ENCODE peak calls at places on chromosomes 7 and 10, in eight cellular contexts. P is neural progenitor cell; L is GM12878; V is PC-3; A is colonic mucosa; Q is CD8-positive, alpha-beta T cell; I is upper lobe of left lung; X is pancreas. F is an unnamed sample.

GRCh38 chr7:42035205-42035604 is 201.8 kb downstream of the GLI3 start:
- DNase-seq in P (no peak), L (no peak), V (no peak), A (no peak), Q (no peak), I (no peak), X (no peak), F (no peak)

GRCh38 chr10:130038019-130038555 is 72.5 kb downstream of the C10orf143 start:
- DNase-seq in P (no peak), L (no peak), V (no peak), A (no peak), Q (no peak), I (no peak), X (no peak), F (no peak)

GRCh38 chr10:20877554-20877953 is 19.6 kb downstream of the NEBL start:
- DNase-seq in P (no peak), L (no peak), V (no peak), A (no peak), Q (no peak), I (no peak), X (no peak), F (no peak)

GRCh38 chr10:77564781-77565589 is 72.6 kb downstream of the KCNMA1 start:
- DNase-seq in P (peak; percentile 80), L (no peak), V (peak; percentile 41), A (no peak), Q (no peak), I (no peak), X (no peak), F (no peak)

GRCh38 chr7:15143121-15143520 is 240.6 kb upstream of the DGKB start:
- DNase-seq in P (no peak), L (no peak), V (no peak), A (no peak), Q (no peak), I (no peak), X (no peak), F (no peak)

GRCh38 chr7:19016140-19016539 is 101.3 kb downstream of the TWIST1 start:
- DNase-seq in P (no peak), L (no peak), V (peak; percentile 4), A (no peak), Q (no peak), I (no peak), X (no peak), F (no peak)

GRCh38 chr10:48494073-48494472 is 110.8 kb downstream of the ARHGAP22 start:
- DNase-seq in P (no peak), L (no peak), V (peak; percentile 42), A (peak; percentile 6), Q (no peak), I (no peak), X (no peak), F (no peak)

GRCh38 chr7:154953006-154953684 is 49.8 kb downstream of the PAXIP1 start:
- DNase-seq in P (peak; percentile 82), L (no peak), V (peak; percentile 53), A (peak; percentile 65), Q (peak; percentile 43), I (no peak), X (no peak), F (no peak)

GRCh38 chr7:140230517-140230861 is 53.7 kb upstream of the KDM7A start:
- DNase-seq in P (peak; percentile 47), L (no peak), V (no peak), A (peak; percentile 80), Q (peak; percentile 51), I (peak; percentile 94), X (peak; percentile 26), F (peak; percentile 78)

GRCh38 chr10:128097783-128098182 is 28.4 kb downstream of the MKI67 start:
- DNase-seq in P (no peak), L (no peak), V (peak; percentile 10), A (no peak), Q (no peak), I (no peak), X (no peak), F (no peak)

GRCh38 chr7:104816537-104816936 is 197.5 kb upstream of the KMT2E start:
- DNase-seq in P (no peak), L (no peak), V (no peak), A (no peak), Q (no peak), I (no peak), X (no peak), F (no peak)

GRCh38 chr7:43655584-43655983 is 72.7 kb downstream of the STK17A start:
- DNase-seq in P (no peak), L (no peak), V (peak; percentile 36), A (no peak), Q (no peak), I (no peak), X (no peak), F (no peak)

GRCh38 chr10:86389441-86390193 is 23.0 kb upstream of the GRID1 start:
- DNase-seq in P (peak; percentile 90), L (no peak), V (no peak), A (peak; percentile 76), Q (no peak), I (peak; percentile 89), X (peak; percentile 63), F (peak; percentile 71)

GRCh38 chr7:82506702-82507101 is 63.1 kb upstream of the CACNA2D1 start:
- DNase-seq in P (no peak), L (no peak), V (no peak), A (no peak), Q (no peak), I (peak; percentile 61), X (no peak), F (no peak)

GRCh38 chr10:84194424-84195043 is at the start of gene CDHR1:
- DNase-seq in P (peak; percentile 90), L (no peak), V (no peak), A (peak; percentile 79), Q (peak; percentile 12), I (peak; percentile 89), X (no peak), F (peak; percentile 71)

GRCh38 chr10:133422821-133423771 is 1.3 kb downstream of the SPRN start:
- DNase-seq in P (peak; percentile 54), L (no peak), V (no peak), A (no peak), Q (no peak), I (peak; percentile 85), X (no peak), F (no peak)
- H3K4me3 ChIP-seq in P (peak overlapping the region; percentile 29), L (no peak overlapping the region), V (no peak overlapping the region), A (no peak overlapping the region), Q (no peak overlapping the region), I (no peak overlapping the region), X (no peak overlapping the region), F (no peak overlapping the region)

DNA sequence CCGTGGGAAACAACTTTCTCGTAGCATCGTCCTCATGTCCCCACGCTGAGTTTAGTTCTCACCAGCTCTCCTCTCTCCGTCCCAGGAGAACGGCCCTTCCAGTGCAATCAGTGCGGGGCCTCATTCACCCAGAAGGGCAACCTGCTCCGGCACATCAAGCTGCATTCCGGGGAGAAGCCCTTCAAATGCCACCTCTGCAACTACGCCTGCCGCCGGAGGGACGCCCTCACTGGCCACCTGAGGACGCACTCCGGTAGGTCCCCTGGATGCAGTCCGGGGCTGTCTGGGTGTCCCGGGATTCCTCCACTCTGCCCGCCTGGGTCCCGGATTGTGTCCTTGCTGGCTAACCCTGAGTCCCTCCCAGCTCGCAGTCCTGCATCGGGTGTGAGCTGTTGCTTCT is 67.7 kb downstream of the FIGNL1 start:
- DNase-seq in P (no peak), L (no peak), V (no peak), A (no peak), Q (no peak), I (peak; percentile 62), X (no peak), F (no peak)
- H3K27me3 ChIP-seq in P (no peaks in the 10 kb centered on the region), L (no peaks in the 10 kb centered on the region), V (peaks cover 86% of the 10 kb centered on the region), A (no peaks in the 10 kb centered on the region), Q (no peaks in the 10 kb centered on the region), I (no peaks in the 10 kb centered on the region), X (no peaks in the 10 kb centered on the region), F (no peaks in the 10 kb centered on the region)

DNA sequence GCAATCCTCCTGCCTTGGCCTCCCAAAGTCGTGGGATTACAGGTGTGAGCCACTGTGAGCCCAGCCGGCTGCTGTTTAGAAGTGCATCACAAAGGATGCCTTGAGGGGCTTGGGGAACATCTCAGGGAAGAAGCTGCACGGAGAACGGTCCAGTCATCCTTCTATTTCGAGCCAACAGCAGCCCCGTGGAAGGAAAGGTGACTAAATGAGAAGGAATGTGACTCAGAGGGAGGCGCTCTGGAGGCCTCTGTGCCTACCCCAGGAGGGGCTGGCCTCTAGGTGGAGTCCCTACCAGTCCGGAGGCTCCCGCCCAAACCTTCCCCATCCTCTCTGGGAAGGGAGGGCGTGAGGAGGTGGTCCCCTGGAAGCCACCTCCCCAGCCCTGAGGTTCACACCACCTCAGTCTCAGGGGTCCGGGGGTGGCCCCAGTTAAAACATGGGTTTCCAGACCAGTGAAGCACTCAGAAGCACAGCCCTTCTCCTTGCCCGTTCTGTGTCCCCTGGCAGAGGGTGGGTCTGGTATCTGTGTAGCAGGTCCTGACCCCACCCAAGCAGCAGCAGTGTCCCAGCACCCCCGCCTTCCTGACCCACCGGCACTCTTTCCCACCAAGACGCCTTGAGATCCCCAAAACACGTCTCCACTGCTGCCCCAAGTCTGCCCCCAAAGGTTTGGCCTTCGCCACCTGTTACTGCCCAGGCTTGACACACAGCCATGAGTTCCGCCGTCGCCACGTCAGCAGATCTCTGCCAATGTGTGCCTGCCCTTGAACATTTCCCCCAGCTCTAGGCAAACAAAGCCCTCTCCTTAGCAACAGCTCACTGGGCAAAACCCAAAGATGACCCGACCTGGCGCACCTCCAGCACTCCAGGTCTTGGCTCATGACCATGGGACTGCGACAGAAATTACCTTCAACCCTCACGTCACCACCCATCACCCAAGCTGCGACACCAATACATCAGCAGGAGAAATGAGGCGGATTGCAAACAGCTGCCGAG is 75.9 kb downstream of the CTBP2 start:
- DNase-seq in P (no peak), L (no peak), V (peak; percentile 87), A (no peak), Q (no peak), I (no peak), X (peak; percentile 97), F (no peak)
- TF ChIP-seq CTCF in P (no peak), L (no peak), V (peak; percentile 40), A (no peak), Q (no peak), I (no peak), X (no peak), F (no peak)

GRCh38 chr10:80290474-80291220 is 1.2 kb upstream of the MAT1A start:
- DNase-seq in P (no peak), L (no peak), V (no peak), A (no peak), Q (no peak), I (no peak), X (no peak), F (no peak)

GRCh38 chr10:80292607-80293239 is 3.3 kb upstream of the MAT1A start:
- DNase-seq in P (no peak), L (no peak), V (no peak), A (no peak), Q (no peak), I (peak; percentile 52), X (no peak), F (no peak)

GRCh38 chr10:80289451-80290287 is at the start of gene MAT1A:
- DNase-seq in P (no peak), L (no peak), V (no peak), A (peak; percentile 39), Q (no peak), I (no peak), X (peak; percentile 79), F (no peak)

GRCh38 chr10:80284522-80284921 is 4.9 kb downstream of the MAT1A start:
- DNase-seq in P (no peak), L (no peak), V (no peak), A (no peak), Q (no peak), I (no peak), X (no peak), F (no peak)

DNA sequence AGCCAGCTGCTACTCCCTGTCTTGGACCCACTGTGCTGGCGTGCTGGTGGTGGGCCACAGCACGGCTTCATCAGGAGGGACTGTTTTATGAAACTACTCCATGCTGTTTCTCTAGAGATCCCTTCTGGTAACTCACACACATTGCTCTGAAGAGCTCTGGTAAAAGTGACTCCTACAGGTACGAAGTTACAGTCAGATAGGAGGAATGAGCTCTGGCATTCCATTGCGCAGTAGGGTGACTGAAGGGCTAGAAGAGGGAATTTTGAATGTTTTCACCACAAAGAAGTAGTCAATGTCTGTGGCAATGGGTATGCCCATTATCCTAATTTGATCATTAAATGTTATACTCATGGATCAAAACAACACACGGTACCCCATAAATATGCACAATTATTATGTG is 609 bp downstream of the MAT1A start:
- DNase-seq in P (no peak), L (no peak), V (no peak), A (no peak), Q (no peak), I (no peak), X (no peak), F (no peak)
- H3K4me3 ChIP-seq in P (no peak overlapping the region), L (no peak overlapping the region), V (no peak overlapping the region), A (no peak overlapping the region), Q (no peak overlapping the region), I (no peak overlapping the region), X (peak overlapping the region; percentile 21), F (no peak overlapping the region)